ENCODE peak calls at places on chromosome 7, in five cellular contexts. T is Daoy, S is kidney tubule cell, C is NCI-H774, Y is mucosa of gallbladder. B is an unnamed sample.
A peak's percentile ranks its signal among the peaks of the same experiment; 100 is the strongest.

GRCh38 chr7:157392256-157393037 is 55.6 kb downstream of the DNAJB6 start:
- DNase-seq in T (no peak), S (no peak), C (no peak), Y (no peak), B (no peak)

GRCh38 chr7:77370606-77371005 is 45.5 kb downstream of the GSAP start:
- DNase-seq in T (no peak), S (no peak), C (no peak), Y (no peak), B (no peak)

GRCh38 chr7:945147-945555 is 9.3 kb downstream of the ADAP1 start:
- DNase-seq in T (no peak), S (peak; percentile 60), C (no peak), Y (no peak), B (no peak)

GRCh38 chr7:1809070-1809469 is 139.0 kb downstream of the ELFN1 start:
- DNase-seq in T (no peak), S (no peak), C (no peak), Y (no peak), B (no peak)

GRCh38 chr7:44224216-44224950 is 23.6 kb downstream of the YKT6 start:
- DNase-seq in T (no peak), S (no peak), C (peak; percentile 36), Y (no peak), B (peak; percentile 87)

GRCh38 chr7:2930310-2931033 is 86.4 kb upstream of the GNA12 start:
- DNase-seq in T (no peak), S (no peak), C (no peak), Y (no peak), B (no peak)

GRCh38 chr7:80183900-80184685 is 49.5 kb downstream of the GNAI1 start:
- DNase-seq in T (peak; percentile 4), S (peak; percentile 26), C (no peak), Y (no peak), B (no peak)

GRCh38 chr7:158407581-158408331 is 179.9 kb downstream of the PTPRN2 start:
- DNase-seq in T (peak; percentile 68), S (peak; percentile 37), C (peak; percentile 28), Y (no peak), B (peak; percentile 52)

GRCh38 chr7:157088136-157088535 is 50.6 kb upstream of the UBE3C start:
- DNase-seq in T (no peak), S (no peak), C (no peak), Y (no peak), B (no peak)

GRCh38 chr7:24708244-24708643 is 49.0 kb downstream of the GSDME start:
- DNase-seq in T (no peak), S (no peak), C (no peak), Y (no peak), B (no peak)

GRCh38 chr7:148541891-148542504 is 48.6 kb upstream of the C7orf33 start:
- DNase-seq in T (no peak), S (no peak), C (no peak), Y (no peak), B (no peak)

GRCh38 chr7:66847879-66848810 is 72.9 kb upstream of the TMEM248 start:
- DNase-seq in T (peak; percentile 79), S (peak; percentile 60), C (no peak), Y (no peak), B (no peak)

GRCh38 chr7:23628370-23628769 is 31.2 kb downstream of the CCDC126 start:
- DNase-seq in T (no peak), S (no peak), C (no peak), Y (no peak), B (no peak)

GRCh38 chr7:3918576-3918975 is 617.5 kb downstream of the SDK1 start:
- DNase-seq in T (no peak), S (no peak), C (no peak), Y (no peak), B (no peak)

GRCh38 chr7:28722684-28723083 is 235.4 kb downstream of the TRIL start:
- DNase-seq in T (no peak), S (no peak), C (no peak), Y (no peak), B (peak; percentile 23)

GRCh38 chr7:37484460-37485063 is 35.9 kb upstream of the ELMO1 start:
- DNase-seq in T (peak; percentile 26), S (no peak), C (no peak), Y (no peak), B (no peak)

GRCh38 chr7:135855836-135856235 is 107.2 kb upstream of the FAM180A start:
- DNase-seq in T (peak; percentile 70), S (peak; percentile 88), C (no peak), Y (no peak), B (peak; percentile 30)

GRCh38 chr7:23893942-23894890 is 184.2 kb downstream of the STK31 start:
- DNase-seq in T (peak; percentile 80), S (no peak), C (no peak), Y (no peak), B (no peak)

GRCh38 chr7:151839511-151839921 is 37.4 kb downstream of the PRKAG2 start:
- DNase-seq in T (no peak), S (no peak), C (no peak), Y (no peak), B (no peak)

GRCh38 chr7:100208911-100209408 is 10.8 kb upstream of the PVRIG start:
- DNase-seq in T (no peak), S (no peak), C (no peak), Y (no peak), B (no peak)

GRCh38 chr7:36982749-36983148 is 258.5 kb upstream of the AOAH start:
- DNase-seq in T (no peak), S (no peak), C (no peak), Y (no peak), B (no peak)

GRCh38 chr7:121298831-121299239 is 30.0 kb upstream of the WNT16 start:
- DNase-seq in T (no peak), S (no peak), C (no peak), Y (no peak), B (no peak)

GRCh38 chr7:3120513-3120912 is 76.8 kb upstream of the CARD11 start:
- DNase-seq in T (no peak), S (no peak), C (no peak), Y (no peak), B (no peak)

GRCh38 chr7:36117201-36117840 is 35.7 kb upstream of the EEPD1 start:
- DNase-seq in T (no peak), S (no peak), C (no peak), Y (no peak), B (no peak)

GRCh38 chr7:42350801-42351200 is 113.8 kb upstream of the GLI3 start:
- DNase-seq in T (peak; percentile 25), S (peak; percentile 2), C (no peak), Y (no peak), B (no peak)

GRCh38 chr7:71727347-71727746 is 595.4 kb downstream of the GALNT17 start:
- DNase-seq in T (no peak), S (no peak), C (no peak), Y (no peak), B (no peak)

GRCh38 chr7:94301024-94301588 is 93.6 kb upstream of the COL1A2 start:
- DNase-seq in T (peak; percentile 96), S (peak; percentile 97), C (no peak), Y (peak; percentile 75), B (no peak)

GRCh38 chr7:77685219-77685618 is 11.0 kb upstream of the RSBN1L start:
- DNase-seq in T (no peak), S (peak; percentile 58), C (peak; percentile 70), Y (peak; percentile 32), B (no peak)

GRCh38 chr7:36809064-36809463 is 84.8 kb upstream of the AOAH start:
- DNase-seq in T (no peak), S (no peak), C (no peak), Y (no peak), B (no peak)

GRCh38 chr7:30068117-30068516 is 39.9 kb downstream of the PLEKHA8 start:
- DNase-seq in T (no peak), S (peak; percentile 62), C (no peak), Y (no peak), B (no peak)

GRCh38 chr7:95190515-95190914 is 133.8 kb downstream of the PON1 start:
- DNase-seq in T (no peak), S (no peak), C (no peak), Y (no peak), B (no peak)

B was measured in COR-L47.